ENCODE peak calls at places on chromosomes 6 and 20, in four cellular contexts. K, P, X and A are unnamed samples.

GRCh38 chr6:154995241-154996162 is at the start of gene TIAM2:
- DNase-seq in K (no peak), P (no peak), X (no peak), A (peak; percentile 17)

GRCh38 chr20:5078399-5078958 is 41.3 kb downstream of the PCNA start:
- DNase-seq in K (no peak), P (peak; percentile 93), X (peak; percentile 69), A (peak; percentile 43)

GRCh38 chr6:112879920-112880413 is 532.8 kb downstream of the RFPL4B start:
- DNase-seq in K (no peak), P (peak; percentile 77), X (peak; percentile 25), A (peak; percentile 13)

GRCh38 chr6:6699741-6700367 is 111.3 kb downstream of the LY86 start:
- DNase-seq in K (peak; percentile 58), P (no peak), X (peak; percentile 90), A (peak; percentile 63)

GRCh38 chr6:110474500-110474899 is 1.9 kb downstream of the SLC22A16 start:
- DNase-seq in K (no peak), P (no peak), X (no peak), A (no peak)

GRCh38 chr6:158560787-158561246 is 926 bp downstream of the TMEM181 start:
- DNase-seq in K (no peak), P (peak; percentile 84), X (no peak), A (no peak)

GRCh38 chr20:47792021-47792618 is 6.8 kb upstream of the SULF2 start:
- DNase-seq in K (no peak), P (no peak), X (peak; percentile 75), A (peak; percentile 64)

GRCh38 chr6:113640046-113640445 is 217.1 kb upstream of the MARCKS start:
- DNase-seq in K (no peak), P (no peak), X (no peak), A (no peak)

GRCh38 chr6:11007715-11008608 is 36.1 kb downstream of the ELOVL2 start:
- DNase-seq in K (peak; percentile 26), P (no peak), X (no peak), A (no peak)

GRCh38 chr20:12152996-12153395 is 235.3 kb downstream of the BTBD3 start:
- DNase-seq in K (no peak), P (no peak), X (no peak), A (no peak)

GRCh38 chr6:30955367-30956042 is 14.7 kb downstream of the MUCL3 start:
- DNase-seq in K (no peak), P (peak; percentile 95), X (peak; percentile 81), A (peak; percentile 65)

GRCh38 chr6:90701146-90701781 is 114.4 kb upstream of the MAP3K7 start:
- DNase-seq in K (no peak), P (no peak), X (no peak), A (no peak)

GRCh38 chr6:60671369-60671768 is 1614.7 kb downstream of the KHDRBS2 start:
- DNase-seq in K (no peak), P (no peak), X (no peak), A (no peak)

GRCh38 chr6:47687432-47687831 is 10.9 kb upstream of the ADGRF4 start:
- DNase-seq in K (no peak), P (no peak), X (no peak), A (no peak)

GRCh38 chr6:107823047-107823557 is 1.0 kb downstream of the SCML4 start:
- DNase-seq in K (no peak), P (no peak), X (no peak), A (no peak)

GRCh38 chr6:6033858-6034257 is 27.1 kb upstream of the NRN1 start:
- DNase-seq in K (no peak), P (no peak), X (no peak), A (no peak)

GRCh38 chr20:45581702-45582101 is 2.6 kb upstream of the WFDC8 start:
- DNase-seq in K (no peak), P (no peak), X (no peak), A (no peak)

GRCh38 chr6:55943329-55943728 is 67.9 kb upstream of the BMP5 start:
- DNase-seq in K (no peak), P (no peak), X (no peak), A (no peak)

GRCh38 chr20:1672728-1673127 is 15.1 kb upstream of the SIRPG start:
- DNase-seq in K (no peak), P (no peak), X (no peak), A (no peak)

GRCh38 chr6:37974943-37975342 is 155.4 kb downstream of the ZFAND3 start:
- DNase-seq in K (no peak), P (no peak), X (no peak), A (no peak)
- H3K9me3 ChIP-seq in K (no peaks in the 10 kb centered on the region), P (peaks cover 36% of the 10 kb centered on the region), X (peaks cover 8% of the 10 kb centered on the region), A (peaks cover 22% of the 10 kb centered on the region)

GRCh38 chr6:170445487-170445886 is 107.6 kb downstream of the PSMB1 start:
- DNase-seq in K (no peak), P (peak; percentile 59), X (no peak), A (no peak)

GRCh38 chr6:170443151-170443662 is 109.9 kb downstream of the PSMB1 start:
- DNase-seq in K (no peak), P (peak; percentile 38), X (no peak), A (no peak)

GRCh38 chr6:170444811-170445211 is 108.3 kb downstream of the PSMB1 start:
- DNase-seq in K (no peak), P (no peak), X (no peak), A (no peak)

GRCh38 chr6:170442596-170442995 is 110.5 kb downstream of the PSMB1 start:
- DNase-seq in K (no peak), P (no peak), X (no peak), A (no peak)

DNA sequence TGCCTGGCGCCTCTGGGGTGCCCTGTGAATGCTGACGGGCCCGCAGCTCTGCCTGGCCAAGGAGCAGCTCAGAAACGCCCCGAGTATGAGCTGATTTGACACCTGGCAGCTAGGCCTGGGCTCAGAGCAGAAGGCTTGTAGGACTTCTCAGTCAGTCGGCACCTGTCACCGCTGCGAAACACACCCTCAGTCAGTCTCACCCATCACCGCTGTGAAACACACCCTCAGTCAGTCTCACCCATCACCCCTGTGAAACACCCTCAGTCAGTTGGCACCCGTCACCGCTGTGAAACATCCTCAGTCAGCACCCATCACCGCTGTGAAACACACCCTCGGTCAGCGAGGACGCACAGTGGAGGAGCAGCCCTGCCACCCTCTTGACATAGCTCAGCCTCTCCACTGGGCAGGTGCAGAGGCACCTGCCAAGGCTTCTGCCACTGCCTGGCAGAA is 109.0 kb downstream of the PSMB1 start:
- DNase-seq in K (no peak), P (peak; percentile 75), X (no peak), A (no peak)
- H3K27ac ChIP-seq in K (no peak overlapping the region), P (no peak overlapping the region), X (no peak overlapping the region), A (no peak overlapping the region)

GRCh38 chr6:88361754-88362153 is 195.6 kb upstream of the CNR1 start:
- DNase-seq in K (no peak), P (no peak), X (no peak), A (no peak)

GRCh38 chr6:88361298-88361697 is 195.2 kb upstream of the CNR1 start:
- DNase-seq in K (no peak), P (no peak), X (no peak), A (no peak)

GRCh38 chr6:88358846-88359245 is 192.7 kb upstream of the CNR1 start:
- DNase-seq in K (no peak), P (no peak), X (no peak), A (no peak)

GRCh38 chr6:88360203-88360797 is 194.2 kb upstream of the CNR1 start:
- DNase-seq in K (no peak), P (no peak), X (no peak), A (no peak)

DNA sequence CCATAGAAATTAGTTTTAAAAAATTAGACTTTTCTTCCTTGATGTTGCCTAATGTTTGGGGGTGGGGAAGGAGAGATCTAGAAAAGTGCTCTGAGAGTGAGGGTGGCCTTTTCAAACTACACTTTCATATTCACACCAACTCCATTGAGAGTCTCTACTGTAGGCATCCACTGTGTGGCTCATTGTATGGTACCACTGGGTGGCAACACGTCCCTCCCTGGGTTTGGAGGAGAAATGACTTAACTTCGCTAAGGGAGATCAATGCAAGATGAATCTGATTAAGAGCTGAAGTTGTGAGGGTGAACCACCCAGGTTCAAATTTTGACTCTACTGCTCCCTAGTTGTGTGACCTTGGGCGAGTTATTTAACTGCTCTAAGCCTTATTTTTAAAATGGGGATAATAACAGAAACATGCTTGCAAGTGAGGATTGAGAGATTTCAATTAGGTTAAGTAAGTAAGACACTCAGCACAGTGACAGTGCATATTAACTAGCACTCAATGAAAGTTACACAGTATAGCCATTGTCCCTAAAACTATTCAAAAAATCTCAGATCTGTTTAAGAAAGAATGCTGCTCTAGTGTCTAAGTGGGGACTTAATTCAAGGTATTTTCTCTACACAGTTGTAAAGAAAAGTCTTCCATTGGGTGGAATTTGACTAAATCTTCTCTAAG is 193.5 kb upstream of the CNR1 start:
- DNase-seq in K (no peak), P (no peak), X (no peak), A (no peak)
- TF ChIP-seq CTCF in K (no peak), P (no peak), X (no peak), A (no peak)

GRCh38 chr20:30503992-30504570 is 753.4 kb upstream of the DEFB115 start:
- DNase-seq in K (no peak), P (no peak), X (no peak), A (no peak)

GRCh38 chr20:30502670-30503069 is 754.8 kb upstream of the DEFB115 start:
- DNase-seq in K (no peak), P (no peak), X (no peak), A (no peak)

GRCh38 chr20:30500829-30501440 is 756.5 kb upstream of the DEFB115 start:
- DNase-seq in K (no peak), P (no peak), X (no peak), A (no peak)

GRCh38 chr20:30505566-30505965 is 751.9 kb upstream of the DEFB115 start:
- DNase-seq in K (no peak), P (no peak), X (no peak), A (no peak)

DNA sequence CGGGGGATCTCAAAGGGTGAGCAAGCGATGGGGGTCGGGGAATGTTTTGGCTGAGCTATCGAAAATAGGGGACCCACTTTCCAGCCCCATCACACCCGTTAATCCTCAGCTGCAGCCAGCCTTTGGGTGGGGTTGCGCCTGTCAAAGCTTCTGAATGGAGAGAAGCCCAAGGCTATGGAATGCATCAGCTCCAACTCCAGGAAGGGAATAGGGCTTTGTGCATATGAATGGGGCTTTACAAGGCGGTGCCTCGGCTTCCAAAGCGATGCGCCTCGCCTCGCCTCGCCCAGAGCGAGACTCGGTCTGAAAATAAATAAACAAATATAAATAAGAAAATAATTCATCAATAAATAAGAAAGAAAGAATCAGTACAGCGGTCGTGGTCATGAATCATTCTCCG is 751.4 kb upstream of the DEFB115 start:
- DNase-seq in K (no peak), P (no peak), X (no peak), A (no peak)
- H3K9me3 ChIP-seq in K (no peaks in the 10 kb centered on the region), P (peaks cover 14% of the 10 kb centered on the region), X (no peaks in the 10 kb centered on the region), A (peaks cover 3% of the 10 kb centered on the region)

GRCh38 chr6:33770116-33770832 is 18.7 kb downstream of the LEMD2 start:
- DNase-seq in K (no peak), P (no peak), X (no peak), A (no peak)
- H3K27ac ChIP-seq in K (no peak overlapping the region), P (peak overlapping the region; percentile 64), X (no peak overlapping the region), A (no peak overlapping the region)

GRCh38 chr6:168838000-168838399 is 397.0 kb downstream of the SMOC2 start:
- DNase-seq in K (no peak), P (no peak), X (no peak), A (no peak)

GRCh38 chr6:168834814-168835213 is 393.8 kb downstream of the SMOC2 start:
- DNase-seq in K (no peak), P (no peak), X (no peak), A (no peak)

GRCh38 chr6:168828800-168829199 is 387.8 kb downstream of the SMOC2 start:
- DNase-seq in K (no peak), P (no peak), X (no peak), A (no peak)

GRCh38 chr6:168837231-168837903 is 396.4 kb downstream of the SMOC2 start:
- DNase-seq in K (no peak), P (no peak), X (no peak), A (no peak)

GRCh38 chr6:168834188-168834587 is 393.2 kb downstream of the SMOC2 start:
- DNase-seq in K (no peak), P (no peak), X (no peak), A (no peak)
- TF ChIP-seq CTCF in K (no peak), P (no peak), X (no peak), A (no peak)